ENCODE peak calls at places on chromosomes 5 and 9, in eight cellular contexts. D is fibroblast of pulmonary artery, W is HepG2, T is psoas muscle, X is AG10803, J is kidney, O is mucosa of descending colon, U is heart left ventricle. Z is an unnamed sample.

GRCh38 chr9:15231788-15232635 is 75.0 kb downstream of the TTC39B start:
- DNase-seq in D (peak), W (peak), T (no peak), X (peak), J (no peak), O (no peak), U (no peak), Z (no peak)

GRCh38 chr5:40356248-40356647 is 323.5 kb upstream of the PTGER4 start:
- DNase-seq in D (no peak), W (no peak), T (no peak), X (no peak), J (no peak), O (no peak), U (no peak), Z (no peak)

GRCh38 chr5:137751869-137752491 is 2.2 kb downstream of the HNRNPA0 start:
- DNase-seq in D (peak), W (peak), T (no peak), X (peak), J (no peak), O (peak), U (no peak), Z (peak)

GRCh38 chr5:148739524-148739923 is 85.2 kb upstream of the HTR4 start:
- DNase-seq in D (no peak), W (peak), T (no peak), X (peak), J (no peak), O (no peak), U (no peak), Z (peak)

GRCh38 chr5:90020575-90021535 is 388.7 kb downstream of the CETN3 start:
- DNase-seq in D (peak), W (peak), T (no peak), X (peak), J (no peak), O (no peak), U (no peak), Z (peak)

GRCh38 chr5:62271870-62272269 is 34.1 kb upstream of the KIF2A start:
- DNase-seq in D (no peak), W (no peak), T (no peak), X (no peak), J (no peak), O (no peak), U (no peak), Z (no peak)

GRCh38 chr9:6034954-6035353 is 19.5 kb upstream of the RANBP6 start:
- DNase-seq in D (no peak), W (peak), T (no peak), X (no peak), J (no peak), O (no peak), U (no peak), Z (no peak)

GRCh38 chr5:95712347-95712958 is 18.7 kb upstream of the RHOBTB3 start:
- DNase-seq in D (peak), W (no peak), T (no peak), X (peak), J (no peak), O (no peak), U (no peak), Z (peak)

GRCh38 chr5:14206028-14206725 is 63.0 kb downstream of the TRIO start:
- DNase-seq in D (no peak), W (no peak), T (no peak), X (no peak), J (no peak), O (no peak), U (no peak), Z (peak)

GRCh38 chr5:174317261-174317894 is 271.9 kb downstream of the NSG2 start:
- DNase-seq in D (peak), W (peak), T (peak), X (peak), J (no peak), O (peak), U (no peak), Z (peak)

GRCh38 chr9:90641868-90642558 is 611 bp downstream of the DIRAS2 start:
- DNase-seq in D (no peak), W (no peak), T (no peak), X (no peak), J (no peak), O (no peak), U (no peak), Z (peak)

GRCh38 chr5:66694036-66694435 is 97.8 kb downstream of the MAST4 start:
- DNase-seq in D (no peak), W (no peak), T (no peak), X (no peak), J (no peak), O (no peak), U (no peak), Z (peak)

GRCh38 chr9:133585481-133586367 is 23.5 kb downstream of the FAM163B start:
- DNase-seq in D (no peak), W (no peak), T (no peak), X (peak), J (no peak), O (no peak), U (no peak), Z (no peak)

GRCh38 chr5:18744990-18745590 is 1110.8 kb downstream of the TAF11L14 start:
- DNase-seq in D (no peak), W (no peak), T (no peak), X (no peak), J (no peak), O (peak), U (no peak), Z (no peak)

GRCh38 chr9:107227696-107228258 is 55.3 kb upstream of the RAD23B start:
- DNase-seq in D (no peak), W (no peak), T (no peak), X (no peak), J (no peak), O (no peak), U (no peak), Z (no peak)

GRCh38 chr5:136007271-136007670 is 21.5 kb upstream of the TGFBI start:
- DNase-seq in D (no peak), W (peak), T (no peak), X (no peak), J (no peak), O (no peak), U (no peak), Z (peak)

GRCh38 chr9:114430443-114430842 is 42.7 kb upstream of the AKNA start:
- DNase-seq in D (no peak), W (no peak), T (no peak), X (no peak), J (no peak), O (no peak), U (no peak), Z (no peak)

GRCh38 chr5:6837519-6838110 is 124.4 kb downstream of the TENT4A start:
- DNase-seq in D (no peak), W (no peak), T (no peak), X (no peak), J (no peak), O (peak), U (no peak), Z (no peak)

GRCh38 chr5:95939465-95939864 is 22.2 kb downstream of the ELL2 start:
- DNase-seq in D (no peak), W (no peak), T (no peak), X (no peak), J (no peak), O (no peak), U (no peak), Z (no peak)

GRCh38 chr5:179732918-179733763 is 519 bp downstream of the MAML1 start:
- DNase-seq in D (peak), W (no peak), T (peak), X (peak), J (peak), O (peak), U (peak), Z (peak)

GRCh38 chr5:111016801-111017200 is 54.7 kb upstream of the TSLP start:
- DNase-seq in D (peak), W (no peak), T (no peak), X (no peak), J (no peak), O (no peak), U (no peak), Z (peak)

GRCh38 chr5:172164773-172165212 is 23.2 kb downstream of the STK10 start:
- DNase-seq in D (peak), W (peak), T (no peak), X (peak), J (no peak), O (no peak), U (peak), Z (peak)

GRCh38 chr5:3891118-3891517 is 295.5 kb downstream of the IRX1 start:
- DNase-seq in D (no peak), W (no peak), T (no peak), X (no peak), J (no peak), O (no peak), U (no peak), Z (no peak)

GRCh38 chr9:94911211-94911610 is 184.7 kb downstream of the AOPEP start:
- DNase-seq in D (no peak), W (no peak), T (no peak), X (no peak), J (no peak), O (no peak), U (no peak), Z (no peak)

GRCh38 chr5:174750720-174751119 is 26.3 kb downstream of the MSX2 start:
- DNase-seq in D (peak), W (no peak), T (no peak), X (peak), J (no peak), O (no peak), U (no peak), Z (peak)

GRCh38 chr9:111074395-111074794 is 36.1 kb upstream of the LPAR1 start:
- DNase-seq in D (no peak), W (no peak), T (no peak), X (no peak), J (no peak), O (no peak), U (no peak), Z (no peak)

GRCh38 chr9:94675008-94675841 is 35.9 kb upstream of the FBP1 start:
- DNase-seq in D (peak), W (no peak), T (no peak), X (peak), J (no peak), O (no peak), U (no peak), Z (peak)

GRCh38 chr5:124920909-124921666 is 174.6 kb upstream of the ZNF608 start:
- DNase-seq in D (no peak), W (no peak), T (no peak), X (no peak), J (no peak), O (no peak), U (no peak), Z (no peak)

GRCh38 chr5:29588276-29588675 is 1605.2 kb upstream of the CDH6 start:
- DNase-seq in D (no peak), W (no peak), T (no peak), X (no peak), J (no peak), O (no peak), U (no peak), Z (no peak)

GRCh38 chr5:64939772-64940510 is 171.2 kb downstream of the CWC27 start:
- DNase-seq in D (peak), W (peak), T (peak), X (peak), J (peak), O (peak), U (no peak), Z (peak)

GRCh38 chr9:19985081-19985480 is 196.2 kb upstream of the SLC24A2 start:
- DNase-seq in D (no peak), W (no peak), T (no peak), X (no peak), J (no peak), O (no peak), U (no peak), Z (no peak)

GRCh38 chr9:87662808-87663528 is 63.0 kb upstream of the CTSL start:
- DNase-seq in D (peak), W (peak), T (peak), X (peak), J (peak), O (peak), U (peak), Z (peak)

GRCh38 chr9:70418822-70419545 is 4.5 kb upstream of the KLF9 start:
- DNase-seq in D (peak), W (peak), T (peak), X (peak), J (peak), O (peak), U (peak), Z (peak)

GRCh38 chr9:81861644-81862043 is 66.6 kb upstream of the SPATA31D4 start:
- DNase-seq in D (peak), W (no peak), T (no peak), X (peak), J (no peak), O (no peak), U (no peak), Z (peak)

DNA sequence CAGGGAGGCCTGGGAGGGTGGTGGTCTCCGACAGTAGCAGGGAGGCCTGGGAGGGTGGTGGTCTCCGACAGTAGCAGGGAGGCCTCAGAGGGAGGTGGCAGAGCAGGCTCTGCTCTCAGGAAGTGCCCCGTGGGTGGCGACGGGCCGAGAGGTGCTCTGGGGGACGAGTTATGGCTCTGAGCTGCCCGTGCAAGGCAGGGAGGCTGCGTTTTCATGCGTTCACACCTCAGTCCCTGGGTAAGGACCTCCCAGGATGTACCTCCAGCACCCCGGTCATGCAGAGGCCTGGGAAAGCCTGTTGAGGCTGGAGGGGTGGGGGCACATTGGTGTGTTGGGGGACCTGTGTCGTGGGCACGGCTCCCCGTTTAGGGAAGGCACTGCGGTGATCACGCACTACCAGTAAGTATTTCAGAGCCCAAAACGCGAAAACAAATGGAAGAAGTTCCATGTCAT is 37.4 kb upstream of the CLPTM1L start:
- DNase-seq in D (no peak), W (no peak), T (peak), X (no peak), J (peak), O (no peak), U (no peak), Z (no peak)
- H3K4me3 ChIP-seq in D (no peak), W (no peak), T (no peak), X (no peak), J (no peak), O (no peak), U (no peak), Z (no peak)

GRCh38 chr5:33850100-33850594 is 41.6 kb downstream of the ADAMTS12 start:
- DNase-seq in D (peak), W (peak), T (no peak), X (peak), J (no peak), O (no peak), U (no peak), Z (peak)
- TF ChIP-seq CTCF in D (no peak), W (no peak), T (no peak), X (no peak), J (no peak), O (no peak), U (no peak), Z (no peak)

DNA sequence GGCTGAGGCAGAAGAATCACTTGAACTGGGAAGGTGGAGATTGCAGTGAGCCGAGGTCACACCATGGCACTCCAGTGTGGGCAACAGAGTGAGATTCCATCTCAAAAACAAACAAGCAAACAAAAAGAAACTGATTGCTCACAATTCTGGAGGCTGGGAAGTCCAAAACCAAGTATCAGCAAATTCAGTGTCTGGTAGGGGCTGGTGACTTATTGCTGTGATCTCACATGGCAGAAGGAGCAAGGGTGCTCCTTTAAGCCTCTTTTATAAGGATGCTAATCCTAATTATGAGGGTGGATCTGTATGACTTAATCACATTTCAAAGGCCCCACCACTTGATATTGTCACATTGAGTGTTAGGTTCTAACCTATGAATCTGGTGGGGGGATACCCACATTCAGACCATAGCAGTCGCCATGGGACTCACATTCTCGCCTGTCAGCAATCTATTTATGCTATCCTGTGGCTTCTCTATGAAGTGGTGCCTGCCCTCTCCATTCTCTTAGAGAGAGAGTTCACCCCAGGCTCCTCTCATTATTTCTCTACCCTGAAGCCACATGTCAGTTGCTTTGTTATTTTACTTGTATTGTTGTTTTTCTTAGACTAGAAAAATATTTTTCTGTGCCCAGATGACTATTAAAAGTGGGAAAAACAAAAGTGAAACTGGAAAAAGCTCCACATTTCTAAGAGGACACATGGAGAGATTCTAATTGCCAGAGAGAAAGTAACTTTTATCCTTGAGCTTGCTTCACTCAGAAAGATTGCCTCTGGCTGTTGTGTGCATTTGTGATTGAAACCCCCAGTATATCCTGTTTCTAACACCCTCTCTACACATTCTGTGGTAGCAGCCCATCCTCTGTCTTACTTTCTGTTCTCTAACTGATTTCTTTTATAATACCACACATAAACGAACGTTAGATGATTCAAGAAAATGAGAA is 18.8 kb upstream of the PRLR start:
- DNase-seq in D (no peak), W (no peak), T (no peak), X (no peak), J (no peak), O (no peak), U (no peak), Z (peak)
- H3K4me3 ChIP-seq in D (peak), W (peak), T (peak), X (no peak), J (no peak), O (no peak), U (no peak), Z (no peak)

DNA sequence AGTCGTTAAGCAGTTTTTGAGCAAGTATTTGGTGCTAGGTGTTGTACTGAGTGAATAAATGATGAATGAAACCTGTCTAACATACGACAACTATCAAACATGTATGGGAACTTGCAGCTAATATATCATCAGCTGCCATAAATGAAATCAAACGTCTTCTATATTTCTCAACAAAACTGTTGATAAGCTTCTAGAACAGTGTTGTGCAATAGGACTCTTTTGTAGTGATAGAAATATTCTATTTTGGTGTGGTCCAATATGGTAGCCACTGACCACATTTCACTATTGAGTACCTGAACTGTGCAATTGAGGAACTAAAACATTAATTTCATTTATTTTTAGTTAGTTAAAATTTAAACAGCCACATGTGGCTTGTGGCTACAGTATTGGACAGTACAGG is 16.3 kb upstream of the FYB1 start:
- DNase-seq in D (no peak), W (no peak), T (no peak), X (no peak), J (no peak), O (no peak), U (no peak), Z (no peak)
- TF ChIP-seq CTCF in D (no peak), W (no peak), T (no peak), X (no peak), J (no peak), O (no peak), U (no peak), Z (no peak)

GRCh38 chr5:177452688-177453638 is 6.3 kb downstream of the PRR7 start:
- DNase-seq in D (no peak), W (no peak), T (no peak), X (no peak), J (no peak), O (no peak), U (no peak), Z (no peak)
- H3K4me3 ChIP-seq in D (no peak), W (no peak), T (no peak), X (no peak), J (no peak), O (no peak), U (no peak), Z (no peak)